ENCODE peak calls at places on chromosome 16, in five cellular contexts. H is tibial artery, V is colonic mucosa, P is Caco-2, U is cardiac muscle cell. W is an unnamed sample. For H3K36me3 and H3K9me3, the result is how much of the 10 kb centered on the place peaks cover.

GRCh38 chr16:81207076-81207475 is 31.4 kb upstream of the BCO1 start:
- DNase-seq in V (no peak), U (no peak), P (no peak), H (no peak), W (no peak)

GRCh38 chr16:56348168-56349085 is 76.9 kb downstream of the AMFR start:
- DNase-seq in H (no peak), P (no peak), V (no peak), U (no peak), W (peak)

GRCh38 chr16:69669577-69669976 is 56.8 kb downstream of the NQO1 start:
- DNase-seq in H (no peak), V (no peak), U (no peak), P (no peak), W (no peak)

GRCh38 chr16:30585022-30585399 is 486 bp downstream of the ZNF785 start:
- DNase-seq in P (no peak), U (no peak), H (no peak), V (no peak), W (no peak)

GRCh38 chr16:29837833-29838232 is 17.6 kb downstream of the MVP start:
- DNase-seq in H (no peak), U (no peak), P (no peak), V (no peak), W (no peak)

GRCh38 chr16:89481556-89481955 is 8.8 kb downstream of the ANKRD11 start:
- DNase-seq in H (no peak), P (no peak), U (no peak), V (no peak), W (no peak)

GRCh38 chr16:73204359-73205152 is 156.6 kb upstream of the ZFHX3 start:
- DNase-seq in U (no peak), V (peak), P (peak), H (no peak), W (no peak)

GRCh38 chr16:72915331-72915730 is 132.6 kb downstream of the ZFHX3 start:
- DNase-seq in V (no peak), U (no peak), H (no peak), P (no peak), W (no peak)

GRCh38 chr16:67857547-67858233 is 10.2 kb upstream of the CENPT start:
- DNase-seq in P (peak), U (peak), H (peak), V (peak), W (peak)

GRCh38 chr16:72848759-72849664 is 198.9 kb downstream of the ZFHX3 start:
- DNase-seq in H (peak), P (no peak), U (peak), V (peak), W (peak)

GRCh38 chr16:24347556-24347955 is 91.4 kb downstream of the CACNG3 start:
- DNase-seq in H (no peak), U (no peak), P (no peak), V (no peak), W (no peak)

GRCh38 chr16:89574681-89575246 is 794 bp upstream of the CPNE7 start:
- DNase-seq in H (no peak), U (peak), V (peak), P (peak), W (peak)

GRCh38 chr16:8646271-8646670 is 24.8 kb downstream of the METTL22 start:
- DNase-seq in U (no peak), P (no peak), H (no peak), V (no peak), W (no peak)

GRCh38 chr16:70712942-70713341 is 27.1 kb upstream of the MTSS2 start:
- DNase-seq in V (no peak), P (no peak), H (no peak), U (no peak), W (no peak)

GRCh38 chr16:28051486-28051885 is 12.0 kb downstream of the GSG1L start:
- DNase-seq in U (no peak), V (no peak), P (no peak), H (no peak), W (no peak)

GRCh38 chr16:89843409-89844350 is 15.4 kb downstream of the SPIRE2 start:
- DNase-seq in U (no peak), P (no peak), H (no peak), V (no peak), W (no peak)

GRCh38 chr16:81817789-81818304 is 38.8 kb downstream of the PLCG2 start:
- DNase-seq in V (no peak), P (no peak), H (no peak), U (no peak), W (no peak)

GRCh38 chr16:82992826-82993225 is 366.1 kb downstream of the CDH13 start:
- DNase-seq in V (no peak), P (no peak), H (no peak), U (no peak), W (no peak)
- H3K36me3 ChIP-seq in V (under half), P (under half), H (under half), U (under half), W (under half)

DNA sequence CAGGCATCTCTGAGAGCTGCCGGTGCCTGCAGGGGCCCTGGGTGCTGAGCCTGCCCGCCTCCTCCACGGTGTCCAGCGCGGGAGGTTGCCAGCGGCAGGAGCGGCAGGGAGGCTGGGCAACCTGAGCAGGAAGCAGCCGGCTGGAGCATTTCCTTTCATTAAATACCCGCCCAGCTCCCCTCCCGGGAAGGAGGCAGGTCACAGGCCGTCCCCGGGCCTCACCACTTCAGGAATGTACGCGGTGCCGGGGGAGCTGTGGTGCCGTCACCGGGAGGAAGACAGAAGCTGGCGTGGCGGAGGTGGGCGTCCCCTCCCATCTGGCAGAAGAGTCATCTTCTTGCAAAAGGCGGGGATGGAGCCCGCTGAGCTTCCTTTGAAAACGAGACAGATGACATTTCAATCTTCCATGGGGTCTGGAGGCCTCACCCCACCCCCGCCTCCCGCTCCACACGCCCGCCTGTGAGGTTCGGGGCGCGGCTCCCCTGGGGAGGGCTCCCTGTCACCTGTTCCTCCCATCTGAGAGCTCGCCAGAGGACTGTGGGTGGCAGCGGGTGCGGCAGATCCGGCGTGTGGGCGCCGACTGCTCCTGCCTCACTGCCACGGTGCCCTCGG is 16.0 kb downstream of the SOX8 start:
- DNase-seq in H (no peak), V (no peak), U (peak), P (peak), W (no peak)
- H3K4me3 ChIP-seq in H (no peak), V (peak), U (no peak), P (peak), W (peak)

GRCh38 chr16:12723681-12724080 is 80.0 kb downstream of the CPPED1 start:
- DNase-seq in P (no peak), V (no peak), U (no peak), H (no peak), W (no peak)

GRCh38 chr16:12732600-12732999 is 71.1 kb downstream of the CPPED1 start:
- DNase-seq in P (no peak), V (no peak), H (no peak), U (no peak), W (no peak)

GRCh38 chr16:12724216-12724615 is 79.5 kb downstream of the CPPED1 start:
- DNase-seq in U (no peak), H (no peak), V (no peak), P (no peak), W (no peak)

GRCh38 chr16:12728471-12728870 is 75.2 kb downstream of the CPPED1 start:
- DNase-seq in U (no peak), V (no peak), H (no peak), P (no peak), W (no peak)

DNA sequence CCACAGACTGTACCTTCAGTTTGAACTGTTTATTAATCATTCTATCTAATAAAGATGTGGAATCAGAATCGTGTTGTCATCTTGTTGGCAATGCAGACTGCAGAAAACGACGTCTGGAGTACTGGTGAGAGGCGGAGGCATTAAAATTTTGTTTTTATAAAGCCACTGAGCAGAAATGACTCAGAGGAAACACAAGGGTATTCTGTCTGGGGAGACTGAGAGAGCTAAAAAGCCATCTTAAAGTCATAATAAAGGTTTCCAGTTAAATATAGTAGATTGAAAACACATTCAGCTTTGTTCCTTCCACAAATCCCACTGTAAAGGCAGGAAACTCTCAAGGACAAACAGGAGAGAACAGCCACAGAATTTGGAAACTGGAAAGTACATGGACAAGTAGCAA is 74.2 kb downstream of the CPPED1 start:
- DNase-seq in H (no peak), P (no peak), U (peak), V (no peak), W (no peak)
- H3K9me3 ChIP-seq in H (under half), P (under half), U (under half), V (under half), W (under half)

GRCh38 chr16:71811261-71811803 is 2.7 kb upstream of the AP1G1 start:
- DNase-seq in V (no peak), P (no peak), H (no peak), U (peak), W (no peak)
- H3K36me3 ChIP-seq in V (under half), P (under half), H (under half), U (under half), W (under half)

GRCh38 chr16:58027341-58028167 is 2.0 kb downstream of the MMP15 start:
- DNase-seq in V (peak), U (peak), H (no peak), P (no peak), W (peak)
- H3K4me3 ChIP-seq in V (peak), U (peak), H (peak), P (peak), W (peak)

DNA sequence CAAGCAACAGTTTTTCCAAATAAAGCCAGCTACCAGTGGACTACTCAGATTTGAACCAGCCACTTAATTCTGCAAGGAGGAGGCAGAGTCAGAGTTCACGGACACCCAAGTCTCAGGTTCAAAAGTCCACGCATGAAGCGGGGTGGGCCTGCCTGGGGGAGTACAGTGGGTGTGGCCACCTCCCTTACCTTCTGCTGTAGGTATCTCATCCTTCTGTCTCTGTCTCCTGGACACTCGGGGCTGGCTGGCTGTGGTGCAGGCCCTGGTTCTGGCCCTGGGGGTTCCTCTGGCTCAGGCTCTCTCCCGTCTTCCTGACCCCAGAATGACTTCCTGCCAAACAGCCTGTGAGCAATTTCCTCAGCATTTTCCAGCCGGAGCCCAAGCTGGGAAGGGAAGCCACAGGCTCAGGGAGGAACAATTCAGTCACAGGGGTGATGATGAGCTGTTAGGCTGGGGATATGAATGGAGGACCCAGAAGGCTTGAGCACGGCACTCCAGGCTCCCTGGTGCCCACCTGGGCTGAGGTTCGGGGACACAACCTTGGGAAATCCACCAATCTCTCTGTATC is 101.9 kb downstream of the LITAF start:
- DNase-seq in U (peak), H (no peak), V (no peak), P (no peak), W (no peak)
- H3K9me3 ChIP-seq in U (under half), H (under half), V (under half), P (under half), W (under half)

GRCh38 chr16:46895399-46896313 is 11.5 kb downstream of the GPT2 start:
- DNase-seq in U (no peak), P (peak), V (no peak), H (no peak), W (no peak)

GRCh38 chr16:46896314-46896968 is 12.3 kb downstream of the GPT2 start:
- DNase-seq in U (peak), P (no peak), H (no peak), V (no peak), W (no peak)

GRCh38 chr16:46897471-46897870 is 13.3 kb downstream of the GPT2 start:
- DNase-seq in H (no peak), P (no peak), U (no peak), V (no peak), W (no peak)

GRCh38 chr16:46899443-46900143 is 15.4 kb downstream of the GPT2 start:
- DNase-seq in U (peak), V (no peak), P (no peak), H (no peak), W (no peak)

GRCh38 chr16:46898006-46898405 is 13.8 kb downstream of the GPT2 start:
- DNase-seq in V (no peak), H (no peak), U (no peak), P (no peak), W (no peak)
- H3K36me3 ChIP-seq in V (under half), H (under half), U (under half), P (under half), W (under half)

GRCh38 chr16:85054948-85055502 is 27.4 kb downstream of the KIAA0513 start:
- DNase-seq in V (no peak), U (no peak), P (no peak), H (no peak), W (no peak)
- H3K4me3 ChIP-seq in V (peak), U (no peak), P (no peak), H (peak), W (peak)